ENCODE peak calls at places on chromosomes 11 and 22, in five cellular contexts. K, C, H, L and A are unnamed samples.

GRCh38 chr22:21791635-21792625 is 56.3 kb upstream of the YPEL1 start:
- DNase-seq in L (no peak), K (peak; percentile 4), C (peak; percentile 50), H (no peak), A (no peak)

GRCh38 chr11:107801641-107802040 is 56.9 kb downstream of the SLC35F2 start:
- DNase-seq in L (no peak), H (no peak), K (no peak), C (no peak), A (peak; percentile 53)

GRCh38 chr11:104776501-104777170 is 121.6 kb downstream of the CASP12 start:
- DNase-seq in H (no peak), L (peak; percentile 55), K (no peak), C (no peak), A (no peak)

GRCh38 chr11:124892131-124892530 is 5.5 kb downstream of the ROBO4 start:
- DNase-seq in C (no peak), H (no peak), K (no peak), L (no peak), A (no peak)

GRCh38 chr11:68325894-68326220 is 13.5 kb downstream of the LRP5 start:
- DNase-seq in C (no peak), K (no peak), H (no peak), L (no peak), A (no peak)

GRCh38 chr11:33317662-33318061 is 60.5 kb downstream of the HIPK3 start:
- DNase-seq in K (no peak), H (no peak), C (no peak), L (no peak), A (no peak)

GRCh38 chr11:130145975-130146776 is 13.4 kb upstream of the ST14 start:
- DNase-seq in L (peak; percentile 98), K (no peak), H (no peak), C (no peak), A (no peak)

GRCh38 chr11:117724621-117725020 is 72.4 kb downstream of the DSCAML1 start:
- DNase-seq in C (no peak), K (no peak), H (no peak), L (no peak), A (no peak)

GRCh38 chr11:45087301-45087700 is 59.1 kb upstream of the PRDM11 start:
- DNase-seq in K (no peak), C (no peak), H (no peak), L (no peak), A (no peak)

GRCh38 chr11:34387653-34388052 is 29.8 kb upstream of the ABTB2 start:
- DNase-seq in C (no peak), H (no peak), K (no peak), L (no peak), A (no peak)

GRCh38 chr11:1531418-1531817 is 40.7 kb downstream of the DUSP8 start:
- DNase-seq in K (no peak), C (no peak), H (no peak), L (no peak), A (no peak)

GRCh38 chr11:90531001-90531400 is 308.2 kb upstream of the CHORDC1 start:
- DNase-seq in L (no peak), K (no peak), H (no peak), C (no peak), A (no peak)

GRCh38 chr11:126318642-126319373 is 14.9 kb downstream of the DCPS start:
- DNase-seq in K (peak; percentile 96), H (peak; percentile 61), C (peak; percentile 86), L (no peak), A (no peak)

GRCh38 chr11:70226967-70227366 is 23.9 kb downstream of the FADD start:
- DNase-seq in C (no peak), K (no peak), L (peak; percentile 69), H (no peak), A (no peak)

GRCh38 chr22:40512426-40513136 is 123.9 kb downstream of the MRTFA start:
- DNase-seq in H (peak; percentile 26), C (peak; percentile 99), L (no peak), K (peak; percentile 100), A (peak; percentile 95)

GRCh38 chr11:66879583-66879982 is 22.7 kb downstream of the LRFN4 start:
- DNase-seq in C (no peak), L (no peak), K (no peak), H (no peak), A (no peak)

GRCh38 chr11:12599408-12600143 is 74.6 kb upstream of the TEAD1 start:
- DNase-seq in H (peak; percentile 22), C (peak; percentile 33), K (no peak), L (peak; percentile 67), A (no peak)

GRCh38 chr11:128694618-128695481 is 978 bp downstream of the FLI1 start:
- DNase-seq in C (no peak), L (no peak), K (peak; percentile 17), H (no peak), A (no peak)

GRCh38 chr22:17072877-17073276 is 11.9 kb upstream of the IL17RA start:
- DNase-seq in L (no peak), H (no peak), K (no peak), C (no peak), A (no peak)

GRCh38 chr11:68498903-68499883 is 38.6 kb downstream of the PPP6R3 start:
- DNase-seq in K (no peak), H (no peak), L (no peak), C (no peak), A (no peak)

GRCh38 chr22:23109441-23109978 is 32.3 kb downstream of the RSPH14 start:
- DNase-seq in H (no peak), K (no peak), L (no peak), C (no peak), A (no peak)

GRCh38 chr11:838441-839279 is 3.7 kb downstream of the POLR2L start:
- DNase-seq in C (peak; percentile 46), H (no peak), K (no peak), L (peak; percentile 63), A (no peak)

GRCh38 chr11:36056160-36056751 is 112.4 kb downstream of the LDLRAD3 start:
- DNase-seq in L (peak; percentile 38), C (peak; percentile 78), H (no peak), K (peak; percentile 55), A (no peak)

GRCh38 chr11:57340228-57340627 is 2.1 kb downstream of the P2RX3 start:
- DNase-seq in H (peak; percentile 43), C (peak; percentile 46), K (no peak), L (peak; percentile 48), A (no peak)

GRCh38 chr11:121451178-121451981 is 734 bp upstream of the SORL1 start:
- DNase-seq in K (no peak), C (no peak), L (peak; percentile 66), H (no peak), A (no peak)

GRCh38 chr11:95835351-95835750 is 45.1 kb downstream of the CEP57 start:
- DNase-seq in L (no peak), K (peak; percentile 50), C (no peak), H (no peak), A (no peak)
- H3K4me3 ChIP-seq in L (no peak overlapping the region), K (no peak overlapping the region), C (no peak overlapping the region), H (no peak overlapping the region), A (no peak overlapping the region)

DNA sequence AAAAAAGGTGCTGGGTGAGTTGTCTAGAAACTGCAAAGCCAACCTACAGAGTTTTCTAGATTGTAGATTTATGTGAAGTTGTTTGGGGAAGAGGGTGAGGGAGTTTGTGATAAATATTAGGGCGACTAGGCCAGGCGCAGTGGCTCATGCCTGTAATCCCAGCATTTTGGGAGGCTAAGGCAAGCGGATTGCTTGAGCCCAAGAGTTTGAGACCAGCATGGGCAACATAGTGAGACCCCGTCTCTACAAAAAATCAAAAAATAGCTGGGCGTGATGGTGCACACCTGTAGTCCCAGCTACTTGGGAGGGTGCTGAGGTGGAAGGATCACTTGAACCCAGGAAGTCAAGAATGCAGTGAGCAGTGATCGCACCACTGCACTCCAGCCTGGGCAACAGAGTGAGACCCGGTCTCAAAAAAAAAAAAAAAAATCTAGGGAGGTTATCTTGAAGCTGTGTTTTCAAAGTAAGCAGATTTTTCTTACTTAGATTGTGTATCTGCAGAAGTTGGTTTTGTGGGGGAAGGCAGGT is 844 bp downstream of the APOL6 start:
- DNase-seq in L (no peak), C (no peak), K (no peak), H (no peak), A (no peak)
- H3K4me3 ChIP-seq in L (peak overlapping the region; percentile 43), C (no peak overlapping the region), K (peak overlapping the region; percentile 74), H (peak overlapping the region; percentile 67), A (peak overlapping the region; percentile 75)

GRCh38 chr22:28820885-28821284 is 20.5 kb upstream of the XBP1 start:
- DNase-seq in L (no peak), C (no peak), H (no peak), K (no peak), A (no peak)

GRCh38 chr22:28815729-28816128 is 15.4 kb upstream of the XBP1 start:
- DNase-seq in L (no peak), K (no peak), H (no peak), C (no peak), A (no peak)

GRCh38 chr22:28819253-28820096 is 19.1 kb upstream of the XBP1 start:
- DNase-seq in H (no peak), C (no peak), L (peak; percentile 84), K (no peak), A (no peak)

GRCh38 chr22:28816994-28817530 is 16.7 kb upstream of the XBP1 start:
- DNase-seq in L (no peak), C (no peak), H (no peak), K (no peak), A (no peak)

DNA sequence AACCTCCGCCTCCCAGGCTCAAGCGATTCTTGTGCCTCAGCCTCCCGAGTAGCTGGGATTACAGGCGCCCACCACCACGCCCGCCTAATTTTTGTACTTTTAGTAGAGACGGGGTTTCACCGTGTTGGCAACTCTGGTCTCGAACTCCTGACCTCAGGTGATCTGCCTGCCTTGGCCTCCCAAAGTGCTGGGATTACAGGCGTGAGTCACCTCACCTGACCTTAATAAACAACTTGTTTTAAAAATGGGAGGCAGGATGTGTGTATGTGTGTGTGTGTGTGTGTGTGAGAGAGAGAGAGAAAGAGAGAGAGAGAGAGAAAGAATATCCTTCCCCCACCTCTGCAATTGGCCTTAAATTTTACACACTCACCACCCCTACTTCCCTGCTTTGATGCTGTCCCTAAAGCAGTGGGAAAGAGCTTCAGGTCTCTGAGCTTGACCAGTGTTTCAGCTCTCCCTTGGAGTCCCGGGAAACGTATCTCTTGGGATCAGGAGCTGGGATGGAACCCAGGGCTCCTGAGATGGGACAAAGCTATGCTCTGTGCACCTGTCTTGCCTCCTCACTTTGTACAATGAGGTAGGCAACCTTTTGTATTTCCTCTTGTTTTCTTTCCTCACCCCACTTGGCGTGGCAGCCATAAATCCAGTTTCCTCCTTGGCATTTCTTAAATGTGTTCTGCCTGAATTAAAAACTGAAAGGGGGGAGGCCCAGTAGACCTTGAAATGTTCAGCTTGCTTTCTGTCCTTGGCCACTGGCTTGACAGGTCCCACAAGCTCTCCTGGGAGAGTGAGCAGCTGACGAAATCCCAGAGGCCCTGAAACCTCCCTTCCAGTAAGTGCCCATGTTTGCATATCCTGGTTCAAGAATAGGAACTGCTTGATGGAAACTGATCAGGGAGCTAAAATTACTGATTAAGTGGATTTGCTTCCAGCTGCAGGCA is 17.8 kb upstream of the XBP1 start:
- DNase-seq in C (no peak), L (peak; percentile 84), K (no peak), H (no peak), A (no peak)
- H3K4me3 ChIP-seq in C (no peak overlapping the region), L (no peak overlapping the region), K (no peak overlapping the region), H (no peak overlapping the region), A (no peak overlapping the region)

GRCh38 chr11:62573592-62574362 is at the start of gene EEF1G:
- DNase-seq in L (peak; percentile 100), C (peak; percentile 100), H (peak; percentile 99), K (peak; percentile 100), A (peak; percentile 98)

GRCh38 chr11:62575837-62576236 is 2.1 kb upstream of the EEF1G start:
- DNase-seq in H (no peak), L (no peak), K (no peak), C (no peak), A (no peak)

GRCh38 chr11:62574363-62575057 is 819 bp upstream of the EEF1G start:
- DNase-seq in C (peak; percentile 43), K (no peak), L (no peak), H (peak; percentile 48), A (no peak)

GRCh38 chr11:62577046-62577708 is 3.5 kb upstream of the EEF1G start:
- DNase-seq in C (peak; percentile 58), K (no peak), L (no peak), H (peak; percentile 75), A (no peak)

GRCh38 chr11:62575156-62575555 is 1.5 kb upstream of the EEF1G start:
- DNase-seq in K (no peak), C (no peak), H (no peak), L (no peak), A (no peak)
- H3K4me3 ChIP-seq in K (peak overlapping the region; percentile 47), C (peak overlapping the region; percentile 39), H (peak overlapping the region; percentile 88), L (peak overlapping the region; percentile 62), A (peak overlapping the region; percentile 73)